ENCODE peak calls at places on chromosomes 5 and 9, in four cellular contexts. F is H9, S is OCI-LY7, C is SK-N-SH. E is an unnamed sample.

GRCh38 chr9:87113892-87114291 is 166.6 kb upstream of the GAS1 start:
- DNase-seq in F (no peak), S (no peak), C (no peak), E (no peak)

GRCh38 chr9:133901184-133901835 is 90.8 kb downstream of the VAV2 start:
- DNase-seq in F (no peak), S (no peak), C (no peak), E (no peak)

GRCh38 chr9:112000743-112001142 is 104.1 kb downstream of the UGCG start:
- DNase-seq in F (peak; percentile 49), S (no peak), C (no peak), E (no peak)

GRCh38 chr9:99030082-99030481 is 74.8 kb upstream of the TGFBR1 start:
- DNase-seq in F (no peak), S (no peak), C (no peak), E (peak; percentile 95)

GRCh38 chr5:58011301-58011700 is 448.6 kb downstream of the PLK2 start:
- DNase-seq in F (no peak), S (no peak), C (no peak), E (no peak)

GRCh38 chr9:74742792-74743389 is 144.8 kb downstream of the TRPM6 start:
- DNase-seq in F (peak; percentile 31), S (no peak), C (peak; percentile 39), E (peak; percentile 20)

GRCh38 chr9:93577045-93577939 is 908 bp downstream of the PHF2 start:
- DNase-seq in F (no peak), S (peak; percentile 49), C (peak; percentile 84), E (no peak)

GRCh38 chr9:136700959-136701664 is 11.3 kb upstream of the DIPK1B start:
- DNase-seq in F (no peak), S (no peak), C (no peak), E (no peak)

GRCh38 chr5:133341915-133342710 is 270.2 kb downstream of the FSTL4 start:
- DNase-seq in F (no peak), S (no peak), C (peak; percentile 39), E (no peak)

GRCh38 chr5:133343196-133343595 is 269.1 kb downstream of the FSTL4 start:
- DNase-seq in F (no peak), S (no peak), C (no peak), E (no peak)

GRCh38 chr5:133340002-133340755 is 272.2 kb downstream of the FSTL4 start:
- DNase-seq in F (no peak), S (no peak), C (no peak), E (no peak)

GRCh38 chr5:133340822-133341221 is 271.5 kb downstream of the FSTL4 start:
- DNase-seq in F (no peak), S (no peak), C (no peak), E (no peak)

GRCh38 chr5:133341296-133341695 is 271.0 kb downstream of the FSTL4 start:
- DNase-seq in F (no peak), S (no peak), C (no peak), E (no peak)
- TF ChIP-seq CTCF in F (no peak), S (no peak), C (no peak), E (no peak)

GRCh38 chr5:134620634-134621033 is 12.0 kb downstream of the SAR1B start:
- DNase-seq in F (no peak), S (no peak), C (no peak), E (no peak)

GRCh38 chr5:134626369-134627014 is 6.1 kb downstream of the SAR1B start:
- DNase-seq in F (no peak), S (no peak), C (no peak), E (peak; percentile 75)

DNA sequence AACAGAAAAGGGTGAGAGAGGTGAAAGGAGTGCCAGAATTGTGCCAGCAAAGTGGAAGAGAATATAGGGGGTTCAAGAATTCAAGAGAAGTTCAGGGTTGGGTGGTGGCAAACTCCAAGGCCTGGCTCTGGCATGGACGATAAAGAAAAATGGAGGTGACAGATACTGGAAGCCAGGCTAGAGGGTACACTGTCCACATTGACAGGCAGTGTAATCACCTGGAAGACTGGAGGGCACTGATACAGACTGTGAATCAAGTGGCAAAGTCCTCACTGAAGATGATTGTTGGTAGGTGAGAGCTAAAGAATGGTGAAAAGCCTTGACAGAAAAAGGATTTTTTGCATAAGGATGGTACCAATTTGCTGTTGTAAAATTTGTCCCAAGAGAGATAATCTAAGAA is 7.1 kb downstream of the SAR1B start:
- DNase-seq in F (no peak), S (no peak), C (no peak), E (no peak)
- H3K27ac ChIP-seq in F (no peak overlapping the region), S (no peak overlapping the region), C (no peak overlapping the region), E (no peak overlapping the region)

GRCh38 chr5:134019636-134020035 is 14.9 kb upstream of the VDAC1 start:
- DNase-seq in F (no peak), S (no peak), C (no peak), E (no peak)
- H2AFZ ChIP-seq in F (no peak overlapping the region), S (no peak overlapping the region), C (no peak overlapping the region), E (no peak overlapping the region)

DNA sequence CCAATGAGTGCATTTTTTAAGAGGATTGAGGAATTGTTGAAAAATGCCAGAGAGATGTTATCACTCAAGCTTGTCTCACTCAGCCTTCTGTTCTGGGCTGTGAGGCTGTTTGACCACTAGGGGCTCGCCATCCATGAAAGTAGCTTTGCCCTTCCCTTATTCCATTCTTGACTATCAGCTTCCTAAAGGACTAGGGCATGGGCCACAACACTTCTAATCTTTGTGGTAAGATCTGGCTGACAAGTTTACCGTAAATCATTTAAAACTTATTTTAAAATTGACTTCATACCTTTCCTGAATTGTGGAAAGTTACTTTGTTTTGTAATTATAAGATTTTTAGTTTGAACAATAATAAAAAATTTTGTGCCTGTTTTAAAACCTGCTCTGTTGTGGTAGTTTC is 49.5 kb downstream of the TJP2 start:
- DNase-seq in F (peak; percentile 79), S (peak; percentile 31), C (peak; percentile 73), E (peak; percentile 76)
- TF ChIP-seq CTCF in F (peak; percentile 88), S (peak; percentile 80), C (peak; percentile 86), E (peak; percentile 90)

DNA sequence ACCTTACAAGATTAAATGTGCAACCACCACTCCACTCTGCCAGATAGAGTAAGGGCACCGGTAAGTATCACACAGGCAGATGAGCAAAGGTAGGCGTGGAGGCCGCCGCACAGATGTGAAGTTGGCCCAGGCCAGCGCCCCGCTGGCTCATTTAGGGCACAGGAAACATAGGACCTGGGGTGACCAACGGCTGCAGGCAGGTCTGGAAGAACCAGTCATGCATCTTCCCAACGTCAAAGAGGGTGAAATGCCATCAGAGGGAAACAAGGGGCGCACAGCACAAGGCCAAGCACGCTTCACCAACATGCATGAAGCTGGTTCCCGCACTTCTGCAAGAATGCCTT is 31.7 kb upstream of the SLC6A3 start:
- DNase-seq in F (no peak), S (no peak), C (no peak), E (no peak)
- H3K27ac ChIP-seq in F (no peak overlapping the region), S (no peak overlapping the region), C (no peak overlapping the region), E (no peak overlapping the region)

DNA sequence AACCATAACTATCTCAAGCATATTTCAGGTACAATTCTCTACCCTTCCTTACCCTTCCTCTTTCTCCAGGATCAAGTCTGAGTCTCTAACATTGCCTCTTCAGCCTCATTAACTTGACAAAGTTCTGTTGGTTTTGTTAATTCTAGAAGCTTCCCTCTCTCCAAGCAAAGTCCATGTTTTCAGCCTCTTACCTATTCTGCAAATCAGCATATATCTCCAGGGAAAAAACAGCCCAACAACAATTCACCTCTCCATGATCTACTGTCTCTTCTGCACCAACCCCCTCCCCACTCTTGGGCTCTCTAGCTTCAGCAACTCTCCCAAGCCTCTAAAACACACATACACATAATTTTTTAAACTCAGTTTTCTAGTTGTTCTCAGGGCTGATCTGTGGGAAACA is 72.2 kb downstream of the LIX1 start:
- DNase-seq in F (no peak), S (no peak), C (no peak), E (no peak)
- H2AFZ ChIP-seq in F (no peak overlapping the region), S (no peak overlapping the region), C (no peak overlapping the region), E (no peak overlapping the region)

E was measured in fibroblast of lung.